ENCODE peak calls at places on chromosomes 7 and 10, in ten cellular contexts. One of them, this sample, is unnamed.
A peak's percentile ranks its signal among the peaks of the same experiment; 100 is the strongest.

GRCh38 chr10:48634198-48634983 is 29.5 kb upstream of the ARHGAP22 start:
- DNase-seq in T follicular helper cell: no peak
- DNase-seq in lung: peak; percentile 38
- DNase-seq in activated naive CD4-positive, alpha-beta T cell: no peak
- DNase-seq in neuronal stem cell: no peak
- DNase-seq in erythroblast: no peak
- DNase-seq in neural progenitor cell: no peak
- DNase-seq in activated CD8-positive, alpha-beta memory T cell treated with anti-CD3 and anti-CD28 coated beads for 24 hours: no peak
- DNase-seq in Kasumi-1: peak; percentile 99
- DNase-seq in lower lobe of right lung: peak; percentile 75
- DNase-seq in this sample: no peak

GRCh38 chr10:110508806-110509544 is 11.3 kb downstream of the DUSP5 start:
- DNase-seq in T follicular helper cell: no peak
- DNase-seq in lung: no peak
- DNase-seq in activated naive CD4-positive, alpha-beta T cell: no peak
- DNase-seq in neuronal stem cell: no peak
- DNase-seq in erythroblast: no peak
- DNase-seq in neural progenitor cell: no peak
- DNase-seq in activated CD8-positive, alpha-beta memory T cell treated with anti-CD3 and anti-CD28 coated beads for 24 hours: no peak
- DNase-seq in Kasumi-1: no peak
- DNase-seq in lower lobe of right lung: no peak
- DNase-seq in this sample: no peak

GRCh38 chr7:37411444-37412034 is 37.1 kb downstream of the ELMO1 start:
- DNase-seq in T follicular helper cell: no peak
- DNase-seq in lung: no peak
- DNase-seq in activated naive CD4-positive, alpha-beta T cell: no peak
- DNase-seq in neuronal stem cell: no peak
- DNase-seq in erythroblast: no peak
- DNase-seq in neural progenitor cell: no peak
- DNase-seq in activated CD8-positive, alpha-beta memory T cell treated with anti-CD3 and anti-CD28 coated beads for 24 hours: no peak
- DNase-seq in Kasumi-1: no peak
- DNase-seq in lower lobe of right lung: no peak
- DNase-seq in this sample: no peak

GRCh38 chr7:130180571-130180971 is 24.6 kb downstream of the TMEM209 start:
- DNase-seq in T follicular helper cell: no peak
- DNase-seq in lung: no peak
- DNase-seq in activated naive CD4-positive, alpha-beta T cell: no peak
- DNase-seq in neuronal stem cell: no peak
- DNase-seq in erythroblast: no peak
- DNase-seq in neural progenitor cell: no peak
- DNase-seq in activated CD8-positive, alpha-beta memory T cell treated with anti-CD3 and anti-CD28 coated beads for 24 hours: no peak
- DNase-seq in Kasumi-1: no peak
- DNase-seq in lower lobe of right lung: no peak
- DNase-seq in this sample: no peak

GRCh38 chr7:70704921-70705346 is 427.0 kb upstream of the GALNT17 start:
- DNase-seq in T follicular helper cell: no peak
- DNase-seq in lung: no peak
- DNase-seq in activated naive CD4-positive, alpha-beta T cell: no peak
- DNase-seq in neuronal stem cell: no peak
- DNase-seq in erythroblast: no peak
- DNase-seq in neural progenitor cell: no peak
- DNase-seq in activated CD8-positive, alpha-beta memory T cell treated with anti-CD3 and anti-CD28 coated beads for 24 hours: no peak
- DNase-seq in Kasumi-1: no peak
- DNase-seq in lower lobe of right lung: no peak
- DNase-seq in this sample: no peak

GRCh38 chr7:105838273-105839141 is 37.9 kb downstream of the ATXN7L1 start:
- DNase-seq in T follicular helper cell: no peak
- DNase-seq in lung: peak; percentile 64
- DNase-seq in activated naive CD4-positive, alpha-beta T cell: no peak
- DNase-seq in neuronal stem cell: no peak
- DNase-seq in erythroblast: no peak
- DNase-seq in neural progenitor cell: no peak
- DNase-seq in activated CD8-positive, alpha-beta memory T cell treated with anti-CD3 and anti-CD28 coated beads for 24 hours: no peak
- DNase-seq in Kasumi-1: no peak
- DNase-seq in lower lobe of right lung: peak; percentile 67
- DNase-seq in this sample: no peak

GRCh38 chr10:71068811-71069411 is 143.5 kb upstream of the UNC5B start:
- DNase-seq in T follicular helper cell: no peak
- DNase-seq in lung: no peak
- DNase-seq in activated naive CD4-positive, alpha-beta T cell: no peak
- DNase-seq in neuronal stem cell: no peak
- DNase-seq in erythroblast: no peak
- DNase-seq in neural progenitor cell: peak; percentile 44
- DNase-seq in activated CD8-positive, alpha-beta memory T cell treated with anti-CD3 and anti-CD28 coated beads for 24 hours: no peak
- DNase-seq in Kasumi-1: no peak
- DNase-seq in lower lobe of right lung: no peak
- DNase-seq in this sample: no peak

GRCh38 chr7:135745702-135746312 is 2.8 kb downstream of the FAM180A start:
- DNase-seq in T follicular helper cell: no peak
- DNase-seq in lung: no peak
- DNase-seq in activated naive CD4-positive, alpha-beta T cell: no peak
- DNase-seq in neuronal stem cell: no peak
- DNase-seq in erythroblast: no peak
- DNase-seq in neural progenitor cell: no peak
- DNase-seq in activated CD8-positive, alpha-beta memory T cell treated with anti-CD3 and anti-CD28 coated beads for 24 hours: no peak
- DNase-seq in Kasumi-1: no peak
- DNase-seq in lower lobe of right lung: no peak
- DNase-seq in this sample: no peak

GRCh38 chr10:96588060-96588554 is 1.3 kb upstream of the TM9SF3 start:
- DNase-seq in T follicular helper cell: no peak
- DNase-seq in lung: no peak
- DNase-seq in activated naive CD4-positive, alpha-beta T cell: no peak
- DNase-seq in neuronal stem cell: no peak
- DNase-seq in erythroblast: no peak
- DNase-seq in neural progenitor cell: no peak
- DNase-seq in activated CD8-positive, alpha-beta memory T cell treated with anti-CD3 and anti-CD28 coated beads for 24 hours: no peak
- DNase-seq in Kasumi-1: no peak
- DNase-seq in lower lobe of right lung: no peak
- DNase-seq in this sample: no peak

GRCh38 chr7:84196007-84196551 is 1.5 kb upstream of the SEMA3A start:
- DNase-seq in T follicular helper cell: no peak
- DNase-seq in lung: no peak
- DNase-seq in activated naive CD4-positive, alpha-beta T cell: no peak
- DNase-seq in neuronal stem cell: no peak
- DNase-seq in erythroblast: no peak
- DNase-seq in neural progenitor cell: peak; percentile 53
- DNase-seq in activated CD8-positive, alpha-beta memory T cell treated with anti-CD3 and anti-CD28 coated beads for 24 hours: no peak
- DNase-seq in Kasumi-1: no peak
- DNase-seq in lower lobe of right lung: no peak
- DNase-seq in this sample: no peak

GRCh38 chr10:77816311-77816710 is 110.2 kb downstream of the DLG5 start:
- DNase-seq in T follicular helper cell: no peak
- DNase-seq in lung: no peak
- DNase-seq in activated naive CD4-positive, alpha-beta T cell: no peak
- DNase-seq in neuronal stem cell: no peak
- DNase-seq in erythroblast: no peak
- DNase-seq in neural progenitor cell: no peak
- DNase-seq in activated CD8-positive, alpha-beta memory T cell treated with anti-CD3 and anti-CD28 coated beads for 24 hours: no peak
- DNase-seq in Kasumi-1: no peak
- DNase-seq in lower lobe of right lung: peak; percentile 45
- DNase-seq in this sample: no peak

GRCh38 chr7:74015670-74016069 is 12.3 kb upstream of the ELN start:
- DNase-seq in T follicular helper cell: no peak
- DNase-seq in lung: no peak
- DNase-seq in activated naive CD4-positive, alpha-beta T cell: no peak
- DNase-seq in neuronal stem cell: no peak
- DNase-seq in erythroblast: no peak
- DNase-seq in neural progenitor cell: no peak
- DNase-seq in activated CD8-positive, alpha-beta memory T cell treated with anti-CD3 and anti-CD28 coated beads for 24 hours: no peak
- DNase-seq in Kasumi-1: no peak
- DNase-seq in lower lobe of right lung: no peak
- DNase-seq in this sample: no peak